ENCODE peak calls at places on chromosome 1, in ten cellular contexts. V is foreskin fibroblast, R is brain microvascular endothelial cell, L is DND-41, M is AG09309, Q is A549, T is upper lobe of right lung, B is uterus, X is fibroblast of lung, D is ascending aorta. K is an unnamed sample.

GRCh38 chr1:202251424-202252256 is 58.0 kb downstream of the LGR6 start:
- DNase-seq in D (no peak), Q (no peak), R (no peak), X (no peak), L (no peak), T (no peak), M (no peak), B (no peak), V (no peak), K (no peak)

GRCh38 chr1:78468511-78468910 is 22.3 kb upstream of the PTGFR start:
- DNase-seq in Q (no peak), R (no peak), V (no peak), T (no peak), D (no peak), L (no peak), X (no peak), M (no peak), B (no peak), K (no peak)

GRCh38 chr1:54391450-54392071 is 14.6 kb downstream of the SSBP3 start:
- DNase-seq in X (no peak), V (no peak), M (no peak), D (no peak), L (no peak), Q (no peak), B (no peak), T (no peak), R (no peak), K (no peak)

GRCh38 chr1:48645883-48646282 is 130.8 kb downstream of the BEND5 start:
- DNase-seq in B (no peak), V (no peak), T (no peak), D (no peak), Q (no peak), X (no peak), M (no peak), L (no peak), R (no peak), K (no peak)

GRCh38 chr1:76867342-76868130 is at the start of gene ST6GALNAC5:
- DNase-seq in T (peak), D (no peak), B (no peak), M (no peak), L (no peak), Q (peak), X (peak), R (no peak), V (no peak), K (no peak)

GRCh38 chr1:210303391-210303790 is 25.3 kb upstream of the HHAT start:
- DNase-seq in T (no peak), D (no peak), M (no peak), Q (no peak), X (no peak), V (no peak), B (no peak), R (no peak), L (no peak), K (no peak)

GRCh38 chr1:151008244-151009205 is at the start of gene PRUNE1:
- DNase-seq in X (peak), B (peak), V (peak), Q (peak), R (peak), L (peak), D (peak), T (peak), M (peak), K (no peak)

GRCh38 chr1:203325004-203325417 is 19.7 kb downstream of the BTG2 start:
- DNase-seq in X (peak), T (no peak), V (no peak), B (no peak), L (peak), Q (no peak), M (no peak), R (no peak), D (no peak), K (no peak)

GRCh38 chr1:38500352-38500751 is 359.2 kb downstream of the RRAGC start:
- DNase-seq in R (peak), M (no peak), T (no peak), B (no peak), D (no peak), Q (no peak), X (no peak), L (no peak), V (no peak), K (no peak)

GRCh38 chr1:99645199-99645598 is 714 bp upstream of the PALMD start:
- DNase-seq in L (no peak), V (peak), B (peak), M (peak), D (no peak), R (no peak), Q (peak), X (peak), T (no peak), K (no peak)

GRCh38 chr1:99648107-99648506 is 2.2 kb downstream of the PALMD start:
- DNase-seq in B (peak), V (no peak), L (no peak), T (peak), Q (peak), M (no peak), D (no peak), R (no peak), X (peak), K (no peak)

GRCh38 chr1:99646885-99647284 is 972 bp downstream of the PALMD start:
- DNase-seq in R (no peak), M (no peak), V (no peak), D (no peak), L (no peak), X (no peak), T (no peak), B (no peak), Q (no peak), K (no peak)

GRCh38 chr1:99645699-99646531 is at the start of gene PALMD:
- DNase-seq in L (no peak), X (peak), D (no peak), B (peak), M (no peak), Q (peak), T (peak), V (no peak), R (no peak), K (no peak)

GRCh38 chr1:99647460-99647859 is 1.5 kb downstream of the PALMD start:
- DNase-seq in T (no peak), X (no peak), R (no peak), L (no peak), M (no peak), D (no peak), B (no peak), V (no peak), Q (no peak), K (no peak)
- H3K4me3 ChIP-seq in T (peak), X (no peak), R (no peak), L (no peak), M (no peak), D (peak), B (peak), V (no peak), Q (no peak), K (peak)

GRCh38 chr1:35449334-35450008 is 107.7 kb downstream of the KIAA0319L start:
- DNase-seq in V (peak), M (peak), Q (no peak), L (no peak), X (peak), D (no peak), R (peak), T (no peak), B (no peak), K (peak)

GRCh38 chr1:35451125-35451528 is 106.1 kb downstream of the KIAA0319L start:
- DNase-seq in T (peak), B (peak), V (peak), Q (peak), R (peak), M (peak), L (peak), X (peak), D (peak), K (no peak)

GRCh38 chr1:35452086-35452485 is 105.1 kb downstream of the KIAA0319L start:
- DNase-seq in Q (no peak), V (peak), R (no peak), X (peak), T (no peak), D (no peak), B (peak), L (no peak), M (peak), K (no peak)

GRCh38 chr1:35454175-35454574 is 103.0 kb downstream of the KIAA0319L start:
- DNase-seq in T (no peak), Q (no peak), R (no peak), M (no peak), X (no peak), D (no peak), L (no peak), V (no peak), B (no peak), K (no peak)

GRCh38 chr1:35454616-35455015 is 102.6 kb downstream of the KIAA0319L start:
- DNase-seq in B (no peak), D (no peak), V (peak), T (no peak), X (peak), M (peak), R (peak), Q (no peak), L (no peak), K (peak)
- TF ChIP-seq CTCF in B (no peak), D (no peak), V (peak), T (no peak), X (peak), M (peak), R (peak), Q (no peak), L (peak), K (no peak)

GRCh38 chr1:161013591-161014513 is 7.1 kb downstream of the F11R start:
- DNase-seq in M (no peak), X (peak), V (peak), Q (peak), T (peak), R (peak), B (peak), L (peak), D (peak), K (no peak)
- H3K4me3 ChIP-seq in M (no peak), X (no peak), V (no peak), Q (peak), T (peak), R (no peak), B (no peak), L (no peak), D (no peak), K (no peak)

GRCh38 chr1:246641394-246641793 is 75.1 kb downstream of the CNST start:
- DNase-seq in X (no peak), M (no peak), R (no peak), T (no peak), Q (no peak), B (no peak), V (no peak), D (no peak), L (no peak), K (no peak)

GRCh38 chr1:246642719-246643118 is 76.5 kb downstream of the CNST start:
- DNase-seq in T (no peak), Q (no peak), D (no peak), X (no peak), R (no peak), M (no peak), B (no peak), V (no peak), L (no peak), K (no peak)

GRCh38 chr1:246651012-246651411 is 73.2 kb upstream of the SCCPDH start:
- DNase-seq in D (no peak), R (no peak), V (no peak), B (no peak), X (no peak), M (no peak), T (no peak), Q (no peak), L (no peak), K (no peak)

GRCh38 chr1:246647513-246647912 is 76.7 kb upstream of the SCCPDH start:
- DNase-seq in L (no peak), T (no peak), R (peak), D (no peak), V (no peak), B (no peak), X (peak), Q (no peak), M (peak), K (no peak)

DNA sequence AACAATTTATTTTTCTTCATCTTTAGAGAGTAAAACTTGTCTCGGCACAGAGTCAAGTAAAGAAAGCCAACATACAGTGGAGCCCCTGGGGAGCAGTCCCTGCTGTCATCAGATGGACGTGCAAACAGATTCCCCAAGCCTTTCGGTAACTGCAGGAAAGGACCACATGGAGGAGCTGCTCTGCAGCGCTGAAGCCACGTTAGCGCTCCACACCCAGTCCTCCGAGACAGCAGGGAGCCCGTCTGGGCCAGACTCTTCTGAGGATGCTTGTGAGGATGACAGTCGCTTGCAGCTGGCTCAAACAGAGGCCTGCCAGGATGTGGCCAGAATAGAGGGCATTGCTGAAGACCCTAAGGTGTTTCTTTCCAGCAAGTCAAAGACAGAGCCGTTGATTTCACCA is 77.1 kb upstream of the SCCPDH start:
- DNase-seq in T (no peak), L (no peak), R (peak), B (no peak), X (peak), M (peak), D (no peak), V (peak), Q (peak), K (no peak)
- TF ChIP-seq CTCF in T (peak), L (peak), R (peak), B (peak), X (peak), M (peak), D (peak), V (peak), Q (no peak), K (peak)

DNA sequence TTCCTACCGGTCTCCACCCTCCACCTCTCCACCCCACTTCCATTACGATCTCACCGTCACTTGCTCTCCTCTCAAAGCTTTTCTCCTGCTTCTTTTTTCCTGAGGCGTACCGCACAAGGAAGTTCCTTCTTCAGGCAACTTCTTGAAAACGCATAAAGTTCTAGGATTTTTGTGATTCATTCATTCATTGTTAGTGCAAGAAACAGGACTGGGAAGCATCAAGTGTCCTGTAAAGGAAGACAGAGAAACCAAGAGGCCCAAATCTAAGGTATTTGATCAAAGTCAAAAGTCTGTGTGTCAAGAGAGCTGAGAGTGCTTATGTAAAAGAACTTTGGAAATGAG is 1.3 kb upstream of the RCC2 start:
- DNase-seq in T (no peak), M (no peak), V (no peak), X (no peak), D (no peak), R (no peak), B (no peak), L (no peak), Q (no peak), K (no peak)
- H3K4me3 ChIP-seq in T (peak), M (no peak), V (no peak), X (no peak), D (no peak), R (no peak), B (no peak), L (peak), Q (peak), K (peak)

K was measured in AG04449.